ENCODE peak calls at places on chromosomes 3 and 15, in seven cellular contexts. N is adrenal gland, V is ovary, S is H54, U is HCT116, I is GM12891, X is upper lobe of left lung. R is an unnamed sample.

GRCh38 chr3:14415501-14415900 is 13.1 kb downstream of the SLC6A6 start:
- DNase-seq in N (peak; percentile 66), V (no peak), S (no peak), U (no peak), I (no peak), X (no peak), R (no peak)

GRCh38 chr3:55408193-55408826 is 78.8 kb downstream of the WNT5A start:
- DNase-seq in N (no peak), V (no peak), S (no peak), U (no peak), I (no peak), X (no peak), R (no peak)

GRCh38 chr3:156681003-156681402 is 6.6 kb downstream of the TIPARP start:
- DNase-seq in N (peak; percentile 10), V (no peak), S (no peak), U (no peak), I (no peak), X (peak; percentile 35), R (peak; percentile 48)

GRCh38 chr3:84522893-84523292 is 435.9 kb upstream of the CADM2 start:
- DNase-seq in N (no peak), V (no peak), S (no peak), U (no peak), I (no peak), X (no peak), R (no peak)

GRCh38 chr3:41200669-41201021 is 1.3 kb downstream of the CTNNB1 start:
- DNase-seq in N (peak; percentile 42), V (no peak), S (no peak), U (no peak), I (no peak), X (peak; percentile 36), R (peak; percentile 60)

GRCh38 chr3:94043285-94043684 is 14.9 kb upstream of the STX19 start:
- DNase-seq in N (no peak), V (no peak), S (no peak), U (no peak), I (no peak), X (no peak), R (no peak)

GRCh38 chr3:52714335-52715302 is 8.7 kb downstream of the SPCS1 start:
- DNase-seq in N (no peak), V (no peak), S (no peak), U (no peak), I (no peak), X (no peak), R (no peak)

GRCh38 chr3:43152649-43153048 is 46.8 kb upstream of the POMGNT2 start:
- DNase-seq in N (no peak), V (no peak), S (no peak), U (no peak), I (no peak), X (no peak), R (no peak)

GRCh38 chr15:68431037-68431791 is 749 bp downstream of the ITGA11 start:
- DNase-seq in N (no peak), V (peak; percentile 66), S (no peak), U (no peak), I (no peak), X (no peak), R (no peak)

GRCh38 chr3:143538577-143538981 is 309.7 kb downstream of the SLC9A9 start:
- DNase-seq in N (no peak), V (no peak), S (no peak), U (no peak), I (no peak), X (no peak), R (no peak)

GRCh38 chr3:194549853-194550252 is 63.1 kb upstream of the ATP13A3 start:
- DNase-seq in N (no peak), V (no peak), S (no peak), U (no peak), I (no peak), X (no peak), R (no peak)

GRCh38 chr3:193938613-193939012 is 197.3 kb upstream of the HES1 start:
- DNase-seq in N (no peak), V (no peak), S (no peak), U (no peak), I (no peak), X (no peak), R (no peak)

GRCh38 chr3:49609815-49610214 is 55.5 kb downstream of the BSN start:
- DNase-seq in N (no peak), V (no peak), S (no peak), U (no peak), I (no peak), X (no peak), R (no peak)

GRCh38 chr15:83166830-83167229 is 40.8 kb downstream of the HDGFL3 start:
- DNase-seq in N (no peak), V (no peak), S (no peak), U (no peak), I (no peak), X (no peak), R (peak; percentile 48)
- TF ChIP-seq POLR2A in N (no peak), V (no peak), S (no peak), U (no peak), I (no peak), X (no peak), R (no peak)

GRCh38 chr3:197711973-197712707 is 24.6 kb downstream of the RUBCN start:
- DNase-seq in N (peak; percentile 97), V (peak; percentile 82), S (peak; percentile 85), U (peak; percentile 96), I (no peak), X (peak; percentile 93), R (peak; percentile 86)
- TF ChIP-seq POLR2A in N (peak; percentile 54), V (no peak), S (no peak), U (no peak), I (no peak), X (peak; percentile 71), R (no peak)

GRCh38 chr3:61561374-61562041 is at the start of gene PTPRG:
- DNase-seq in N (peak; percentile 92), V (peak; percentile 93), S (peak; percentile 76), U (peak; percentile 69), I (peak; percentile 69), X (peak; percentile 84), R (no peak)
- TF ChIP-seq POLR2A in N (peak; percentile 59), V (peak; percentile 61), S (peak; percentile 73), U (peak; percentile 82), I (peak; percentile 38), X (peak; percentile 78), R (no peak)

DNA sequence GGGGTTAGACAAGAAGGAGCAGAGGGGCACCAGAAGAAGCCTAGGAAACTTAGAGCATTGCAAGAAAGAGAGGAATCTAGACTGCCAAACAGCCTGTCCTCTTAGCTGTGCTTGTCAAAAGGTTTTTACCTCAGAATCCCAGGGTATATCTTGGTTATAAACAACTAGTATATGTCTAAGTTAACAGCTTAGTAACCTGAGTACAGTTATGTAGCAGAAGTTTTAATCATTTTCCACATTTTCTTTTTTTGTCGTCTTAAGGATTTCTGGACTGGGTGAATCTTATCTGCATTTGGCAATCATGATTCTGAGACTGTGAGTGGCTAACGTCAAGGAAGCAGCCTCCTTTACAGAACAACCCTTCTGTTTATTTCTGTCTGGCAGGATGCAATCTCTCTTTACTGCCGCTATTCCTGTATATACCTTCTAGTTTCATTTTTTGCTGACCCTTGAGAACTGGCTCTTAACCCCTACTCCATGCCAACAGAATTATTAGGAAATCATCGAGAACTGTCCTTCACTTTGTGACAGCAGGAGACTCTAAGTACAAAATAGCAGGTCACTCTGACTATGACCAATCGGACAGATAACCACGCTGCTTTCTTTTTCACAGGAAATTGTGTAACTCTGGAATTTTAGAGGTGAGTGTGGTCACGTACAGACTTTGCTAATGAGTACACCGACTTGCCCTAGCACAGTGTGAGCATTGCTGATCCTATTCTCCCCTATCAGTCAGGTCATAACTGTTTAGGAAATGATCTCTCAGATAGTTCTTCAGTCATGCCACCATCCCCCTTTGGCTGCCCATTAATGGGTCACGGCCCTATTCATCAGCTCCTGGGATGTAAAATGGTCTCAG is 3.3 kb upstream of the CP start:
- DNase-seq in N (peak; percentile 66), V (no peak), S (peak; percentile 30), U (no peak), I (no peak), X (peak; percentile 29), R (peak; percentile 23)
- TF ChIP-seq POLR2A in N (no peak), V (no peak), S (no peak), U (no peak), I (no peak), X (peak; percentile 36), R (no peak)

R was measured in erythroblast.